ENCODE peak calls at places on chromosomes 4 and X, in five cellular contexts. J is neural progenitor cell, P is left lung, A is keratinocyte, G is sigmoid colon. R is an unnamed sample.

GRCh38 chr4:1255151-1255550 is 6.2 kb upstream of the CTBP1 start:
- DNase-seq in G (no peak), A (no peak), J (no peak), P (no peak), R (no peak)

GRCh38 chr4:40526741-40527140 is 102.9 kb downstream of the RBM47 start:
- DNase-seq in G (no peak), J (no peak), P (no peak), A (no peak), R (no peak)

GRCh38 chr4:84750260-84750955 is 167.5 kb downstream of the CDS1 start:
- DNase-seq in J (peak; percentile 56), P (no peak), A (peak; percentile 15), G (no peak), R (peak; percentile 63)

GRCh38 chrX:132833373-132833772 is 125.1 kb downstream of the HS6ST2 start:
- DNase-seq in A (no peak), P (no peak), G (no peak), J (no peak), R (no peak)

GRCh38 chrX:47587091-47587891 is 5.1 kb downstream of the TIMP1 start:
- DNase-seq in J (no peak), P (no peak), G (no peak), A (no peak), R (no peak)

GRCh38 chr4:113901994-113902787 is 77.3 kb downstream of the ARSJ start:
- DNase-seq in A (no peak), G (no peak), P (peak; percentile 70), J (no peak), R (no peak)

GRCh38 chr4:25862411-25863346 is at the start of gene SEL1L3:
- DNase-seq in J (peak; percentile 75), A (no peak), P (peak; percentile 68), G (no peak), R (no peak)

GRCh38 chrX:65706041-65706828 is 38.8 kb downstream of the MSN start:
- DNase-seq in A (peak; percentile 62), J (no peak), P (peak; percentile 42), G (no peak), R (peak; percentile 54)

GRCh38 chrX:155334486-155335316 is at the start of gene CLIC2:
- DNase-seq in G (no peak), J (no peak), P (peak; percentile 63), A (no peak), R (peak; percentile 81)

GRCh38 chr4:182142146-182143085 is 100.8 kb upstream of the TENM3 start:
- DNase-seq in P (no peak), A (no peak), G (no peak), J (peak; percentile 73), R (peak; percentile 65)

GRCh38 chrX:53072418-53073114 is 9.6 kb upstream of the TSPYL2 start:
- DNase-seq in A (no peak), J (no peak), G (no peak), P (no peak), R (no peak)
- H3K4me3 ChIP-seq in A (no peak overlapping the region), J (no peak overlapping the region), G (peak overlapping the region; percentile 39), P (peak overlapping the region; percentile 31), R (no peak overlapping the region)

DNA sequence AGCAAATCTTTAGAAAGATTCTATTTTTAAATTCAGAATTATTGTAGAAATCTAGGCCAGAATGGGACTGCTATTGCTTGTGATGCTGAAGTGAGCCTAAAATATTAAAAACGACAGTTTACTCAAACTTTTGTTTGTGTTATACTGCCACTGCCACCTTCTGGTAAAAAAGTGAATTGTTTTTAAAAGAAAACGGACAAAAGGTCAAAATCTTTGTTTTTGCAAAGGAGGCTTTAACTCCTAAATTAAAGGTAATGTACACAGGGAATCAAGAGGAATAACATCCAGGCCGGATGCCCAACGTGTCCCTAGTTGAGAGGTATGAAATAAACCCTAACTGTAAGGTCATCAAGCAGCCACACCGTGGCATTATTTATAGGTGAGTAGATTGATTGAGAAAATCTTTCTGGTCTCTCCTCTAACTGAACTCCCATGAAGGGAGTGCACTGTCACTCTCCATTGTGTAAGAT is 338.3 kb upstream of the GALNT7 start:
- DNase-seq in G (no peak), P (no peak), J (peak; percentile 40), A (no peak), R (peak; percentile 34)
- TF ChIP-seq CTCF in G (peak; percentile 49), P (peak; percentile 51), J (peak; percentile 68), A (peak; percentile 6), R (peak; percentile 19)

DNA sequence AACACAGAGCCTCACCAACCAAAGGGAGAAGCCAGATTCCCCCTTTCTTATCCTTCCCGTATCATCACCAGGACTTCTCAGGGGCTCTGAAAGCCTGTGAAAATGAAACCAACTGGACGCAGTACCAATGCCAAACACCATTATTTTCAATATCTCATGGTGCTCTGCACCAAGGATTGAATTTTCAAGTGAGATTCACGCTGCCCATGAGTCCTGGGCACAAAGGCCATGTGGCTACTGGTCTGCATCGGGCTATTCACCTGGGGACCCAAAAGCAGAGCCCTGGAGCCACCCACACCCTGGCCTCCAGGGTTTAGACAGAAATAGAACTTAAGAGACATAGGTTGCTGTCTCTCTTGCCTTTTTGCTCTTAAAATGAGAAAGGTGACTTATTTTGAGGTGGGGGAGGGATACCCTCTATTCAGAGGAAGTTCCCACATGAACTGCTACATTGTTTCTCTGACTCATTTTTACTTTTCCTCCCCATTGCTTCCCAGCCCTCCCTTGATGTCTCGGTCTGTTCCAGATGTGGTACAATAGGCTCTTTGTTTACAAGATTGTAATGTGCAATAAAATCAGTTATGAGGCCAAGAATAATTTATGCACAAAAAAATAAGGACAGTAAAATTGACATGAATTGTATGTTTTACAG is 55.4 kb downstream of the MAML3 start:
- DNase-seq in A (no peak), G (no peak), P (no peak), J (no peak), R (peak; percentile 86)
- H3K4me3 ChIP-seq in A (no peak overlapping the region), G (no peak overlapping the region), P (peak overlapping the region; percentile 8), J (no peak overlapping the region), R (no peak overlapping the region)

DNA sequence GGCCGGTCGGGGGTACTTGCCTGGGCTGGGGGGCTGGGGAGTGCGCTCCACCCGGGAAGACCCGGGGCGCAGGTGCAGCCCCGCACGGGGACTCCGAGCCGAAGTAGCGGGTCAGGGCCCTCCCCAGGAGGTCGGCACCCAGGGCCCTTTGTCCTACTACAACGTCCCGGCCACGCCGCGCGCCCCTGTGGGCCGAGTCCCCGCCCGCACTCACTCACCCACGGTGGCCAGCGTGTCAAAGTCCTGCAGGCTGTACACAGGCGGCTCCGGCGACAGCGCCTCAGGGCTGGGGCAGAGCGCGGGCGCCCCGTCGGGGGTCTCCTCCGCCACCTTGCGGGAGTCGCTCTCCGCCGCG is 602 bp downstream of the PRKX start:
- DNase-seq in P (peak; percentile 45), G (peak; percentile 64), J (no peak), A (no peak), R (no peak)
- TF ChIP-seq CTCF in P (no peak), G (no peak), J (no peak), A (no peak), R (no peak)

GRCh38 chrX:118976599-118977340 is 2.4 kb downstream of the LONRF3 start:
- DNase-seq in J (no peak), G (peak; percentile 80), A (no peak), P (peak; percentile 66), R (no peak)

GRCh38 chrX:118975831-118976598 is 1.6 kb downstream of the LONRF3 start:
- DNase-seq in J (peak; percentile 44), A (no peak), P (peak; percentile 86), G (peak; percentile 93), R (no peak)

GRCh38 chrX:118974908-118975671 is 672 bp downstream of the LONRF3 start:
- DNase-seq in G (peak; percentile 79), P (peak; percentile 46), A (no peak), J (peak; percentile 59), R (no peak)

GRCh38 chrX:118978451-118978850 is 4.0 kb downstream of the LONRF3 start:
- DNase-seq in G (no peak), A (no peak), P (no peak), J (no peak), R (no peak)

GRCh38 chrX:118977424-118977823 is 3.0 kb downstream of the LONRF3 start:
- DNase-seq in P (no peak), G (no peak), A (no peak), J (no peak), R (no peak)
- H3K4me3 ChIP-seq in P (peak overlapping the region; percentile 57), G (no peak overlapping the region), A (no peak overlapping the region), J (no peak overlapping the region), R (no peak overlapping the region)

DNA sequence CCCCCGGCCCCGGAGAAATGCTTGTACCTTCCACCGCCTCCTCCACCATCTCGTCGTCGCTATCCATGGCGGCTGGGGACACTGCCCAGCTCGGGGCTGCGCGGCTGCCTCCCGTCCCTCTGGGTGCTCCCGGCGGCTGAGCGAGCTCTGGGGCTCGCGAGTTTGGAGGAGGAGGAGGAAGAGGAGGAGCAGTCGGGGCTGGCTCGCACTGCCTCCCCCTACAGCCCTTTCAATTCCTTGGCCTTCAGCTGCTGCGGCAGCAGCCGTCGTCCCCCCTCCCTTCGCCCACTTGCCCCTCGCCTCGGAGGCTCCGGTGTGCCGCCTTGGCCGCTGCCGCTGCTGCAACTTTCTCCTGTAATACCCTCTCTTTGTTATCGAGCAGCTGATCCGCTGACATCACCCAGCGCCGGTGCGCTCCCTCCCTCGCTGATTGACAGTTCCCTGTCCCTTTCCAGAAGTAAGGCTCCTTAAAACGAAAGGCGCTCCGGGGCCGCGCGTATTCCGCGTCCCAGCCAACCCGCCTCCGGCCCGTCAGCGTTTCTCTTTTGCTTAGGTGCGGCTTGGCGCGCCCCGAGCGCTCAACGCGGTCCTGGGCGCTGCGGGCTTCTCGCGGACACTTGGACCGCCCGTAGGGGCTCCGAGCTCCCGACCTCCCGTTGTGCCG is at the start of gene SETD7:
- DNase-seq in P (peak; percentile 84), A (no peak), G (peak; percentile 90), J (peak; percentile 85), R (peak; percentile 82)
- TF ChIP-seq CTCF in P (no peak), A (no peak), G (no peak), J (no peak), R (peak; percentile 13)

R was measured in astrocyte of the spinal cord.